ENCODE peak calls at places on chromosomes 16 and 17, in six cellular contexts. One of them, this sample, is unnamed.

GRCh38 chr16:12901597-12902436 is at the start of gene SHISA9:
- DNase-seq in K562: no peak
- DNase-seq in H1: no peak
- DNase-seq in GM12891: no peak
- DNase-seq in HepG2: no peak
- DNase-seq in GM12878: no peak
- DNase-seq in this sample: no peak

GRCh38 chr16:56824804-56825203 is 40.2 kb upstream of the SLC12A3 start:
- DNase-seq in K562: no peak
- DNase-seq in H1: no peak
- DNase-seq in GM12891: no peak
- DNase-seq in HepG2: no peak
- DNase-seq in GM12878: no peak
- DNase-seq in this sample: no peak

GRCh38 chr17:81245024-81245664 is 6.0 kb downstream of the NDUFAF8 start:
- DNase-seq in K562: no peak
- DNase-seq in H1: no peak
- DNase-seq in GM12891: peak; percentile 66
- DNase-seq in HepG2: no peak
- DNase-seq in GM12878: peak; percentile 45
- DNase-seq in this sample: peak; percentile 65

GRCh38 chr17:33192961-33193911 is 99.9 kb downstream of the ASIC2 start:
- DNase-seq in K562: no peak
- DNase-seq in H1: peak; percentile 72
- DNase-seq in GM12891: no peak
- DNase-seq in HepG2: no peak
- DNase-seq in GM12878: no peak
- DNase-seq in this sample: no peak

GRCh38 chr16:89052824-89053724 is 40.6 kb upstream of the ACSF3 start:
- DNase-seq in K562: peak; percentile 57
- DNase-seq in H1: no peak
- DNase-seq in GM12891: peak; percentile 68
- DNase-seq in HepG2: peak; percentile 20
- DNase-seq in GM12878: no peak
- DNase-seq in this sample: no peak

GRCh38 chr16:86843812-86844211 is 265.5 kb downstream of the FOXL1 start:
- DNase-seq in K562: no peak
- DNase-seq in H1: no peak
- DNase-seq in GM12891: no peak
- DNase-seq in HepG2: no peak
- DNase-seq in GM12878: no peak
- DNase-seq in this sample: no peak

GRCh38 chr17:41429667-41430066 is 5.3 kb upstream of the KRT37 start:
- DNase-seq in K562: no peak
- DNase-seq in H1: no peak
- DNase-seq in GM12891: no peak
- DNase-seq in HepG2: no peak
- DNase-seq in GM12878: no peak
- DNase-seq in this sample: no peak

GRCh38 chr16:30652005-30652296 is 1.2 kb downstream of the PRR14 start:
- DNase-seq in K562: no peak
- DNase-seq in H1: no peak
- DNase-seq in GM12891: no peak
- DNase-seq in HepG2: no peak
- DNase-seq in GM12878: no peak
- DNase-seq in this sample: no peak

GRCh38 chr17:5034651-5035050 is 575 bp downstream of the SLC52A1 start:
- DNase-seq in K562: no peak
- DNase-seq in H1: no peak
- DNase-seq in GM12891: no peak
- DNase-seq in HepG2: no peak
- DNase-seq in GM12878: no peak
- DNase-seq in this sample: no peak

GRCh38 chr16:16143038-16143763 is 80.1 kb downstream of the ABCC6 start:
- DNase-seq in K562: peak; percentile 50
- DNase-seq in H1: no peak
- DNase-seq in GM12891: no peak
- DNase-seq in HepG2: peak; percentile 65
- DNase-seq in GM12878: no peak
- DNase-seq in this sample: no peak

GRCh38 chr17:69460963-69461922 is 46.7 kb downstream of the MAP2K6 start:
- DNase-seq in K562: no peak
- DNase-seq in H1: no peak
- DNase-seq in GM12891: no peak
- DNase-seq in HepG2: no peak
- DNase-seq in GM12878: no peak
- DNase-seq in this sample: no peak

GRCh38 chr16:1770328-1771071 is 843 bp downstream of the NME3 start:
- DNase-seq in K562: peak; percentile 54
- DNase-seq in H1: no peak
- DNase-seq in GM12891: peak; percentile 78
- DNase-seq in HepG2: no peak
- DNase-seq in GM12878: no peak
- DNase-seq in this sample: peak; percentile 78

GRCh38 chr17:83068641-83069570 is 10.5 kb upstream of the METRNL start:
- DNase-seq in K562: no peak
- DNase-seq in H1: no peak
- DNase-seq in GM12891: no peak
- DNase-seq in HepG2: no peak
- DNase-seq in GM12878: no peak
- DNase-seq in this sample: no peak

GRCh38 chr17:51475650-51476221 is 215.4 kb downstream of the UTP18 start:
- DNase-seq in K562: no peak
- DNase-seq in H1: no peak
- DNase-seq in GM12891: no peak
- DNase-seq in HepG2: no peak
- DNase-seq in GM12878: no peak
- DNase-seq in this sample: no peak

GRCh38 chr16:88331989-88332920 is 50.5 kb upstream of the ZNF469 start:
- DNase-seq in K562: no peak
- DNase-seq in H1: no peak
- DNase-seq in GM12891: no peak
- DNase-seq in HepG2: no peak
- DNase-seq in GM12878: no peak
- DNase-seq in this sample: no peak

GRCh38 chr16:89193576-89194293 is 6.6 kb downstream of the SLC22A31 start:
- DNase-seq in K562: no peak
- DNase-seq in H1: no peak
- DNase-seq in GM12891: no peak
- DNase-seq in HepG2: no peak
- DNase-seq in GM12878: no peak
- DNase-seq in this sample: peak; percentile 27

GRCh38 chr17:7835818-7836595 is 2.0 kb downstream of the KDM6B start:
- DNase-seq in K562: no peak
- DNase-seq in H1: no peak
- DNase-seq in GM12891: no peak
- DNase-seq in HepG2: peak; percentile 64
- DNase-seq in GM12878: no peak
- DNase-seq in this sample: no peak

GRCh38 chr17:28953444-28954118 is 2.3 kb upstream of the PHF12 start:
- DNase-seq in K562: peak; percentile 67
- DNase-seq in H1: peak; percentile 69
- DNase-seq in GM12891: no peak
- DNase-seq in HepG2: peak; percentile 41
- DNase-seq in GM12878: no peak
- DNase-seq in this sample: no peak

GRCh38 chr16:50602531-50603205 is 54.5 kb downstream of the NKD1 start:
- DNase-seq in K562: no peak
- DNase-seq in H1: no peak
- DNase-seq in GM12891: no peak
- DNase-seq in HepG2: no peak
- DNase-seq in GM12878: no peak
- DNase-seq in this sample: no peak

GRCh38 chr16:46662123-46662522 is 26.9 kb downstream of the VPS35 start:
- DNase-seq in K562: no peak
- DNase-seq in H1: no peak
- DNase-seq in GM12891: no peak
- DNase-seq in HepG2: no peak
- DNase-seq in GM12878: no peak
- DNase-seq in this sample: no peak

GRCh38 chr17:73369126-73369525 is 57.3 kb upstream of the CDC42EP4 start:
- DNase-seq in K562: peak; percentile 50
- DNase-seq in H1: no peak
- DNase-seq in GM12891: no peak
- DNase-seq in HepG2: no peak
- DNase-seq in GM12878: no peak
- DNase-seq in this sample: no peak

GRCh38 chr17:34683390-34683789 is 104.0 kb downstream of the TMEM132E start:
- DNase-seq in K562: no peak
- DNase-seq in H1: no peak
- DNase-seq in GM12891: no peak
- DNase-seq in HepG2: no peak
- DNase-seq in GM12878: no peak
- DNase-seq in this sample: no peak

GRCh38 chr17:7782237-7782636 is 51.8 kb upstream of the KDM6B start:
- DNase-seq in K562: no peak
- DNase-seq in H1: no peak
- DNase-seq in GM12891: no peak
- DNase-seq in HepG2: no peak
- DNase-seq in GM12878: no peak
- DNase-seq in this sample: no peak

GRCh38 chr17:27766438-27766837 is 33.9 kb downstream of the NOS2 start:
- DNase-seq in K562: no peak
- DNase-seq in H1: no peak
- DNase-seq in GM12891: no peak
- DNase-seq in HepG2: no peak
- DNase-seq in GM12878: no peak
- DNase-seq in this sample: no peak

GRCh38 chr17:27770877-27771276 is 29.5 kb downstream of the NOS2 start:
- DNase-seq in K562: no peak
- DNase-seq in H1: no peak
- DNase-seq in GM12891: no peak
- DNase-seq in HepG2: no peak
- DNase-seq in GM12878: no peak
- DNase-seq in this sample: no peak

GRCh38 chr17:27771576-27771975 is 28.8 kb downstream of the NOS2 start:
- DNase-seq in K562: no peak
- DNase-seq in H1: no peak
- DNase-seq in GM12891: no peak
- DNase-seq in HepG2: no peak
- DNase-seq in GM12878: no peak
- DNase-seq in this sample: no peak

GRCh38 chr17:27765353-27765752 is 35.0 kb downstream of the NOS2 start:
- DNase-seq in K562: no peak
- DNase-seq in H1: no peak
- DNase-seq in GM12891: no peak
- DNase-seq in HepG2: no peak
- DNase-seq in GM12878: no peak
- DNase-seq in this sample: no peak

DNA sequence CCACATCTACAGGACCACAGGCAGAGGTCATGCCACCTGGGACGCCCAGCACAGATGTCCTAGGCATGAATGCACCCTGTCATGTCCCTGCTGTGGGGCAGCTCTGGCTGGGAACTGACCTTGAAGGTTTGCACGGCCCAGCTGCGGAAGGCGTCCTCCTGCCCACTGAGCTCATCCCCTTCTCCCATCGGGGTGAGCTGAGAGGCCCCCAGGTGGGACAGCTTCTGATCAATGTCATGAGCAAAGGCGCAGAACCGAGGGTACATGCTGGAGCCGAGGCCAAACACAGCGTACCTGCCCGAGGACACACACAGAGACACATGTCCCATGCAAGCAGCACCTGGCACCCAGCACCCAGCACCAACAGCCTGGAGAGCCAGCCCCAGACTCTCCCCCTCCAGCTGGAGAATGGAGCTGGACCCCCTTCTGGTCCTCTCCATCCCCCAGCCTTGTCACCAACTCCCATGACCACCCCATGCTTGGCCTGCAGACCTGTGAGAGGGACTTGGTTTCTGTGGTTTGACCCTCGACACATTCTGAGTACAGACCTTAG is 31.4 kb downstream of the NOS2 start:
- DNase-seq in K562: no peak
- DNase-seq in H1: no peak
- DNase-seq in GM12891: no peak
- DNase-seq in HepG2: no peak
- DNase-seq in GM12878: no peak
- DNase-seq in this sample: no peak
- TF ChIP-seq POLR2A in K562: no peak
- TF ChIP-seq POLR2A in H1: no peak
- TF ChIP-seq POLR2A in GM12891: no peak
- TF ChIP-seq POLR2A in HepG2: no peak
- TF ChIP-seq POLR2A in GM12878: no peak
- TF ChIP-seq POLR2A in this sample: no peak

DNA sequence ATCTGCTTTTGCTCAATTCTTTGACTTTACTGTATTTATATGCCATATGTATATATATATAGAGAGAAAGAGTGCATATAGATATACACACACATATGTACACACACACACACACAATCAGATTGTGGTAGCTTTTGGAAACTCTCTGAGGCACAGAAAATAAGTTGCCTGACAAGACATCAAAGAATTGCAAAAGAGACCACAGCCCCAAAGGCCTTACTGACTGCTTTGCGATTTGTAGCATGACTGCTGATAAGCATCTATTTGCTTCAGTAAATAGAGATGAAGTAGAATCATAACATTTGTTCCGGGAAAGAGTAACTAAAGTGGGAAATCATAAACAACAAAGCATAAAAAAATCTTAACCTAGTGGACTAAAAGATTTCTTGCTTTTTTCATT is 9.4 kb upstream of the AMZ2 start:
- DNase-seq in K562: no peak
- DNase-seq in H1: no peak
- DNase-seq in GM12891: no peak
- DNase-seq in HepG2: no peak
- DNase-seq in GM12878: no peak
- DNase-seq in this sample: no peak
- TF ChIP-seq TAF1 in K562: no peak
- TF ChIP-seq TAF1 in H1: no peak
- TF ChIP-seq TAF1 in GM12891: no peak
- TF ChIP-seq TAF1 in HepG2: no peak
- TF ChIP-seq TAF1 in GM12878: no peak
- TF ChIP-seq TAF1 in this sample: no peak

GRCh38 chr17:59838196-59838911 is 54.4 kb downstream of the TUBD1 start:
- DNase-seq in K562: peak; percentile 55
- DNase-seq in H1: no peak
- DNase-seq in GM12891: no peak
- DNase-seq in HepG2: no peak
- DNase-seq in GM12878: no peak
- DNase-seq in this sample: no peak
- TF ChIP-seq POLR2AphosphoS5 in K562: peak; percentile 12
- TF ChIP-seq POLR2AphosphoS5 in H1: peak; percentile 71
- TF ChIP-seq POLR2AphosphoS5 in GM12891: no peak
- TF ChIP-seq POLR2AphosphoS5 in HepG2: peak; percentile 63
- TF ChIP-seq POLR2AphosphoS5 in GM12878: peak; percentile 40
- TF ChIP-seq POLR2AphosphoS5 in this sample: peak; percentile 24

GRCh38 chr17:74532115-74532514 is 840 bp upstream of the CD300LB start:
- DNase-seq in K562: peak; percentile 45
- DNase-seq in H1: peak; percentile 3
- DNase-seq in GM12891: no peak
- DNase-seq in HepG2: no peak
- DNase-seq in GM12878: no peak
- DNase-seq in this sample: no peak
- TF ChIP-seq POLR2A in K562: no peak
- TF ChIP-seq POLR2A in H1: no peak
- TF ChIP-seq POLR2A in GM12891: no peak
- TF ChIP-seq POLR2A in HepG2: no peak
- TF ChIP-seq POLR2A in GM12878: no peak
- TF ChIP-seq POLR2A in this sample: no peak

GRCh38 chr16:73285336-73285735 is 237.4 kb upstream of the ZFHX3 start:
- DNase-seq in K562: no peak
- DNase-seq in H1: no peak
- DNase-seq in GM12891: no peak
- DNase-seq in HepG2: no peak
- DNase-seq in GM12878: no peak
- DNase-seq in this sample: no peak
- TF ChIP-seq TAF1 in K562: no peak
- TF ChIP-seq TAF1 in H1: no peak
- TF ChIP-seq TAF1 in GM12891: no peak
- TF ChIP-seq TAF1 in HepG2: no peak
- TF ChIP-seq TAF1 in GM12878: no peak
- TF ChIP-seq TAF1 in this sample: no peak

This sample was measured in GM12892.